ENCODE peak calls at places on chromosome 3, in five cellular contexts. Z is SK-N-SH, Y is body of pancreas, I is iris pigment epithelial cell, M is GM12864. S is an unnamed sample.

GRCh38 chr3:65761431-65761830 is 277.3 kb downstream of the MAGI1 start:
- DNase-seq in Z (no peak), I (no peak), Y (no peak), M (no peak), S (no peak)

GRCh38 chr3:194487289-194488006 is 646 bp upstream of the ATP13A3 start:
- DNase-seq in Z (peak; percentile 66), Y (peak; percentile 32), I (peak; percentile 40), M (no peak), S (no peak)

GRCh38 chr3:43345877-43346276 is 59.5 kb downstream of the SNRK start:
- DNase-seq in M (no peak), Z (no peak), Y (no peak), I (peak; percentile 83), S (no peak)

GRCh38 chr3:69273895-69274294 is 112.0 kb downstream of the FRMD4B start:
- DNase-seq in Y (no peak), M (no peak), I (peak; percentile 36), Z (no peak), S (no peak)

GRCh38 chr3:13223574-13224237 is 150.5 kb upstream of the IQSEC1 start:
- DNase-seq in Z (no peak), Y (peak; percentile 85), I (peak; percentile 10), M (no peak), S (no peak)

GRCh38 chr3:33437556-33438283 is 2.5 kb downstream of the UBP1 start:
- DNase-seq in M (no peak), Z (no peak), I (peak; percentile 86), Y (peak; percentile 19), S (peak; percentile 73)

GRCh38 chr3:141825216-141826011 is 51.0 kb upstream of the ATP1B3 start:
- DNase-seq in Z (peak; percentile 51), Y (no peak), I (no peak), M (no peak), S (no peak)

GRCh38 chr3:71585126-71585525 is 1.6 kb upstream of the FOXP1 start:
- DNase-seq in Y (no peak), M (no peak), I (no peak), Z (no peak), S (no peak)

GRCh38 chr3:107664614-107665013 is 141.9 kb downstream of the BBX start:
- DNase-seq in I (no peak), Z (no peak), Y (no peak), M (no peak), S (peak; percentile 22)

GRCh38 chr3:155032918-155033317 is 47.2 kb upstream of the MME start:
- DNase-seq in Z (no peak), Y (no peak), M (no peak), I (peak; percentile 80), S (peak; percentile 91)

GRCh38 chr3:69695933-69696332 is 43.3 kb upstream of the MITF start:
- DNase-seq in Z (no peak), I (no peak), Y (no peak), M (no peak), S (no peak)

GRCh38 chr3:52401021-52401420 is 43.9 kb downstream of the SEMA3G start:
- DNase-seq in Z (no peak), Y (no peak), M (no peak), I (no peak), S (no peak)

GRCh38 chr3:13200465-13200864 is 127.2 kb upstream of the IQSEC1 start:
- DNase-seq in M (no peak), Z (no peak), I (no peak), Y (no peak), S (peak; percentile 50)

GRCh38 chr3:181173227-181173626 is 183.7 kb upstream of the DNAJC19 start:
- DNase-seq in Z (no peak), M (no peak), Y (no peak), I (no peak), S (no peak)

GRCh38 chr3:38574411-38575278 is 74.8 kb downstream of the SCN5A start:
- DNase-seq in M (no peak), Y (no peak), I (no peak), Z (peak; percentile 74), S (peak; percentile 15)

GRCh38 chr3:195466251-195466650 is 23.4 kb upstream of the ACAP2 start:
- DNase-seq in Z (no peak), Y (no peak), M (no peak), I (no peak), S (no peak)

GRCh38 chr3:78703944-78704343 is 1063.9 kb downstream of the ROBO1 start:
- DNase-seq in Z (no peak), M (no peak), I (no peak), Y (no peak), S (no peak)

S was measured in mesendoderm.